ENCODE peak calls at places on chromosomes 12 and 14, in ten cellular contexts. G, M, Z, N, D, A, U, Y, W and O are unnamed samples.

GRCh38 chr14:100062602-100063001 is 2.6 kb upstream of the EVL start:
- DNase-seq in A (no peak), D (no peak), U (no peak), G (no peak), N (no peak), Z (no peak), M (no peak), W (no peak), Y (no peak), O (no peak)

GRCh38 chr12:96197503-96198272 is 3.5 kb downstream of the ELK3 start:
- DNase-seq in D (no peak), W (peak; percentile 87), Y (no peak), N (peak; percentile 98), U (no peak), Z (peak; percentile 97), G (no peak), M (no peak), A (no peak), O (no peak)

GRCh38 chr12:12495536-12495935 is 67.1 kb downstream of the DUSP16 start:
- DNase-seq in U (no peak), D (no peak), W (no peak), A (no peak), Z (no peak), G (no peak), M (no peak), Y (no peak), N (no peak), O (no peak)

GRCh38 chr12:88994537-88994936 is 357.8 kb downstream of the DUSP6 start:
- DNase-seq in Z (peak; percentile 18), U (no peak), W (peak; percentile 16), G (no peak), N (no peak), D (no peak), M (no peak), Y (no peak), A (no peak), O (no peak)

GRCh38 chr14:32457213-32457920 is 128.3 kb downstream of the AKAP6 start:
- DNase-seq in M (no peak), G (no peak), W (peak; percentile 87), U (no peak), Y (no peak), N (no peak), D (no peak), A (no peak), Z (peak; percentile 84), O (no peak)

GRCh38 chr12:131205534-131205933 is 251.8 kb downstream of the ADGRD1 start:
- DNase-seq in M (no peak), U (no peak), A (peak; percentile 54), W (no peak), G (no peak), Z (no peak), D (no peak), N (no peak), Y (no peak), O (no peak)

GRCh38 chr14:95488376-95489162 is 27.9 kb downstream of the SYNE3 start:
- DNase-seq in N (no peak), G (no peak), Y (no peak), Z (peak; percentile 27), U (no peak), D (no peak), W (no peak), A (no peak), M (peak; percentile 85), O (no peak)

GRCh38 chr14:80636071-80636470 is 305.5 kb downstream of the CEP128 start:
- DNase-seq in U (peak; percentile 63), Y (no peak), G (no peak), D (no peak), A (no peak), Z (peak; percentile 17), N (no peak), M (no peak), W (peak; percentile 17), O (no peak)

GRCh38 chr14:59772252-59772651 is 98.3 kb downstream of the RTN1 start:
- DNase-seq in W (peak; percentile 33), G (no peak), Z (no peak), D (no peak), M (no peak), U (no peak), Y (no peak), N (no peak), A (no peak), O (no peak)

GRCh38 chr14:38207830-38208815 is at the start of gene SSTR1:
- DNase-seq in N (no peak), A (no peak), Y (no peak), D (no peak), Z (no peak), U (peak; percentile 68), M (no peak), W (peak; percentile 16), G (peak; percentile 89), O (no peak)

GRCh38 chr12:5203274-5203673 is 159.6 kb downstream of the KCNA5 start:
- DNase-seq in Y (no peak), W (no peak), Z (no peak), G (no peak), U (no peak), D (no peak), M (no peak), N (no peak), A (no peak), O (no peak)

GRCh38 chr12:5204271-5204670 is 160.6 kb downstream of the KCNA5 start:
- DNase-seq in Z (no peak), A (no peak), Y (peak; percentile 18), D (no peak), M (no peak), U (peak; percentile 59), G (no peak), W (no peak), N (no peak), O (no peak)

GRCh38 chr12:5201554-5202243 is 158.0 kb downstream of the KCNA5 start:
- DNase-seq in Y (no peak), A (no peak), M (no peak), G (no peak), Z (peak; percentile 54), N (no peak), D (no peak), U (peak; percentile 71), W (no peak), O (no peak)

GRCh38 chr12:5197127-5197526 is 153.4 kb downstream of the KCNA5 start:
- DNase-seq in W (no peak), Y (no peak), Z (peak; percentile 53), N (no peak), M (no peak), U (no peak), A (no peak), D (no peak), G (no peak), O (no peak)

GRCh38 chr12:5200276-5201087 is 156.8 kb downstream of the KCNA5 start:
- DNase-seq in N (no peak), A (no peak), Z (peak; percentile 28), G (peak; percentile 16), D (peak; percentile 77), M (no peak), U (peak; percentile 89), W (no peak), Y (peak; percentile 33), O (peak; percentile 18)
- TF ChIP-seq CTCF in N (peak; percentile 77), A (peak; percentile 38), Z (peak; percentile 58), G (peak; percentile 44), D (peak; percentile 51), M (peak; percentile 57), U (peak; percentile 98), W (peak; percentile 46), Y (peak; percentile 76), O (peak; percentile 77)

GRCh38 chr12:111410229-111411186 is 4.8 kb downstream of the SH2B3 start:
- DNase-seq in Z (no peak), U (no peak), N (no peak), M (no peak), W (peak; percentile 52), Y (no peak), G (no peak), A (no peak), D (no peak), O (no peak)
- H3K4me3 ChIP-seq in Z (no peak overlapping the region), U (no peak overlapping the region), N (no peak overlapping the region), M (no peak overlapping the region), W (no peak overlapping the region), Y (no peak overlapping the region), G (no peak overlapping the region), A (no peak overlapping the region), D (peak overlapping the region; percentile 85), O (peak overlapping the region; percentile 83)

GRCh38 chr12:121892673-121893561 is 4.3 kb downstream of the PSMD9 start:
- DNase-seq in W (no peak), N (no peak), Y (no peak), U (no peak), M (no peak), G (no peak), A (no peak), D (no peak), Z (peak; percentile 10), O (no peak)

GRCh38 chr12:121889267-121889624 is 656 bp downstream of the PSMD9 start:
- DNase-seq in Y (no peak), N (no peak), A (no peak), W (no peak), Z (no peak), M (no peak), U (no peak), D (no peak), G (no peak), O (no peak)

GRCh38 chr12:121894633-121895032 is 6.0 kb downstream of the PSMD9 start:
- DNase-seq in Z (peak; percentile 52), D (no peak), U (peak; percentile 73), N (no peak), M (no peak), G (no peak), Y (no peak), A (no peak), W (peak; percentile 54), O (no peak)

GRCh38 chr12:121898287-121898686 is 9.7 kb downstream of the PSMD9 start:
- DNase-seq in A (no peak), G (no peak), D (no peak), Y (no peak), U (no peak), N (no peak), W (no peak), Z (no peak), M (no peak), O (no peak)

DNA sequence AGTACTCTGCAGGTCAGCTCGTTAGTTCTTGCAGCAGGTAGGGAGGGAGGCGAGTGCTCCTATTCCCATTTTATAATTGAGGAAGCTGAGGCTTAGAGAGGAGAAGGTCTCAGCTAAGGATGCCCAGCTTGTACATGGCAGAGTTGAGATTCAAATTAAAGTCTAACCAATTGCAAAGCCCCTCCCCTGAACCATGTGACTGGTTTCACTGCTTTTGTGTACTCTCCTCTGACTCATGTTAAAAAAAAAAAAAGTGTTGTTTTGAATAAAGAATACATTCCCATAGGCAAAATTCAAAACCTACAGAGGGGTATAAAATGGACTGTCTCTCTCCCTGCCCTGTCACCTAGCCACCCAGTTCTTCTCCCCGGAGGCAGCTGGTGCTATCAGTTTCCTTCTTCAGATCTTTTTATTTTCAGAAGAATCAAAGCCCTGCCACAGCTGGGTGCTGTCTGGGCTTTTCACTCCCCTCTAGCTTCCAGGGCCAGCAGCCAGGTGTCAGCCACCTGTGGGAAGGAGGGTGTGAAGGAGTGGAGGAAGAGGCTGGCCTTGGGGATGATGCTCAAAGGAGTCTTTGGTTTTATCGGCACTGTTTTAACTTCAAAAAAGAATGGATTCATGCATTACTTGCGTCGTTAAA is 5.4 kb downstream of the PSMD9 start:
- DNase-seq in Y (peak; percentile 46), A (no peak), Z (peak; percentile 77), U (peak; percentile 21), G (peak; percentile 59), D (no peak), W (peak; percentile 72), N (peak; percentile 80), M (no peak), O (no peak)
- H3K36me3 ChIP-seq in Y (no peaks in the 10 kb centered on the region), A (peaks cover 35% of the 10 kb centered on the region), Z (peaks cover 22% of the 10 kb centered on the region), U (peaks cover 7% of the 10 kb centered on the region), G (peaks cover 23% of the 10 kb centered on the region), D (peaks cover 4% of the 10 kb centered on the region), W (peaks cover 7% of the 10 kb centered on the region), N (peaks cover 24% of the 10 kb centered on the region), M (peaks cover 13% of the 10 kb centered on the region), O (peaks cover 9% of the 10 kb centered on the region)

GRCh38 chr14:99037777-99038176 is 234.2 kb downstream of the BCL11B start:
- DNase-seq in D (no peak), W (no peak), G (no peak), A (no peak), Z (no peak), M (no peak), N (no peak), Y (no peak), U (peak; percentile 35), O (no peak)
- TF ChIP-seq CTCF in D (no peak), W (peak; percentile 2), G (no peak), A (no peak), Z (no peak), M (no peak), N (no peak), Y (no peak), U (peak; percentile 18), O (no peak)